ENCODE peak calls at places on chromosome 5, in six cellular contexts. One of them, this sample, is unnamed.
A peak's percentile ranks its signal among the peaks of the same experiment; 100 is the strongest.

GRCh38 chr5:116575635-116576042 is 1.0 kb upstream of the SEMA6A start:
- DNase-seq in stomach: no peak
- DNase-seq in heart left ventricle: no peak
- DNase-seq in upper lobe of left lung: no peak
- DNase-seq in heart right ventricle: peak; percentile 9
- DNase-seq in sigmoid colon: no peak
- DNase-seq in this sample: no peak

GRCh38 chr5:141369994-141370848 is at the start of gene PCDHGB3:
- DNase-seq in heart left ventricle: no peak
- DNase-seq in upper lobe of left lung: no peak
- DNase-seq in sigmoid colon: no peak
- DNase-seq in heart right ventricle: no peak
- DNase-seq in stomach: no peak
- DNase-seq in this sample: no peak

GRCh38 chr5:35908266-35908665 is 30.2 kb downstream of the CAPSL start:
- DNase-seq in upper lobe of left lung: no peak
- DNase-seq in sigmoid colon: no peak
- DNase-seq in heart right ventricle: no peak
- DNase-seq in heart left ventricle: no peak
- DNase-seq in stomach: no peak
- DNase-seq in this sample: no peak

GRCh38 chr5:315488-316209 is 5.9 kb upstream of the AHRR start:
- DNase-seq in stomach: no peak
- DNase-seq in upper lobe of left lung: no peak
- DNase-seq in heart left ventricle: no peak
- DNase-seq in sigmoid colon: no peak
- DNase-seq in heart right ventricle: no peak
- DNase-seq in this sample: no peak

GRCh38 chr5:1856596-1857255 is 26.0 kb downstream of the IRX4 start:
- DNase-seq in upper lobe of left lung: no peak
- DNase-seq in heart right ventricle: no peak
- DNase-seq in stomach: no peak
- DNase-seq in sigmoid colon: no peak
- DNase-seq in heart left ventricle: peak; percentile 54
- DNase-seq in this sample: no peak

GRCh38 chr5:390571-391491 is 52.1 kb upstream of the EXOC3 start:
- DNase-seq in heart right ventricle: no peak
- DNase-seq in upper lobe of left lung: peak; percentile 12
- DNase-seq in stomach: peak; percentile 24
- DNase-seq in sigmoid colon: no peak
- DNase-seq in heart left ventricle: peak; percentile 45
- DNase-seq in this sample: no peak

GRCh38 chr5:82312373-82312856 is 34.3 kb upstream of the RPS23 start:
- DNase-seq in upper lobe of left lung: peak; percentile 36
- DNase-seq in heart left ventricle: peak; percentile 67
- DNase-seq in sigmoid colon: peak; percentile 67
- DNase-seq in stomach: no peak
- DNase-seq in heart right ventricle: peak; percentile 64
- DNase-seq in this sample: no peak

GRCh38 chr5:147065071-147065470 is 169.8 kb upstream of the STK32A start:
- DNase-seq in sigmoid colon: no peak
- DNase-seq in upper lobe of left lung: no peak
- DNase-seq in heart left ventricle: no peak
- DNase-seq in stomach: no peak
- DNase-seq in heart right ventricle: no peak
- DNase-seq in this sample: no peak

GRCh38 chr5:139650689-139651501 is 2.7 kb downstream of the CXXC5 start:
- DNase-seq in upper lobe of left lung: peak; percentile 84
- DNase-seq in stomach: peak; percentile 85
- DNase-seq in sigmoid colon: peak; percentile 87
- DNase-seq in heart right ventricle: peak; percentile 77
- DNase-seq in heart left ventricle: peak; percentile 70
- DNase-seq in this sample: no peak

GRCh38 chr5:32421075-32421474 is 23.5 kb downstream of the ZFR start:
- DNase-seq in heart right ventricle: no peak
- DNase-seq in stomach: no peak
- DNase-seq in upper lobe of left lung: no peak
- DNase-seq in sigmoid colon: no peak
- DNase-seq in heart left ventricle: no peak
- DNase-seq in this sample: no peak

GRCh38 chr5:88883566-88884434 is 816 bp upstream of the MEF2C start:
- DNase-seq in upper lobe of left lung: peak; percentile 58
- DNase-seq in stomach: peak; percentile 34
- DNase-seq in heart left ventricle: peak; percentile 85
- DNase-seq in heart right ventricle: peak; percentile 85
- DNase-seq in sigmoid colon: peak; percentile 93
- DNase-seq in this sample: no peak

GRCh38 chr5:75513841-75514240 is 2.1 kb downstream of the POLK start:
- DNase-seq in sigmoid colon: no peak
- DNase-seq in heart left ventricle: no peak
- DNase-seq in stomach: no peak
- DNase-seq in heart right ventricle: no peak
- DNase-seq in upper lobe of left lung: no peak
- DNase-seq in this sample: no peak

GRCh38 chr5:142145106-142145900 is 36.7 kb downstream of the NDFIP1 start:
- DNase-seq in stomach: peak; percentile 66
- DNase-seq in upper lobe of left lung: peak; percentile 58
- DNase-seq in heart right ventricle: peak; percentile 80
- DNase-seq in heart left ventricle: no peak
- DNase-seq in sigmoid colon: peak; percentile 69
- DNase-seq in this sample: peak; percentile 31

GRCh38 chr5:163434410-163434866 is 3.0 kb upstream of the CCNG1 start:
- DNase-seq in heart left ventricle: no peak
- DNase-seq in sigmoid colon: no peak
- DNase-seq in heart right ventricle: no peak
- DNase-seq in upper lobe of left lung: no peak
- DNase-seq in stomach: peak; percentile 34
- DNase-seq in this sample: peak; percentile 55

GRCh38 chr5:36435516-36435915 is 133.8 kb upstream of the RANBP3L start:
- DNase-seq in upper lobe of left lung: no peak
- DNase-seq in heart right ventricle: no peak
- DNase-seq in stomach: no peak
- DNase-seq in sigmoid colon: no peak
- DNase-seq in heart left ventricle: no peak
- DNase-seq in this sample: no peak

GRCh38 chr5:133285583-133286021 is 233.8 kb downstream of the HSPA4 start:
- DNase-seq in heart left ventricle: peak; percentile 78
- DNase-seq in sigmoid colon: no peak
- DNase-seq in stomach: peak; percentile 41
- DNase-seq in heart right ventricle: peak; percentile 54
- DNase-seq in upper lobe of left lung: no peak
- DNase-seq in this sample: no peak

GRCh38 chr5:54990751-54991349 is 5.5 kb upstream of the ESM1 start:
- DNase-seq in heart right ventricle: no peak
- DNase-seq in sigmoid colon: no peak
- DNase-seq in heart left ventricle: no peak
- DNase-seq in upper lobe of left lung: no peak
- DNase-seq in stomach: no peak
- DNase-seq in this sample: no peak

GRCh38 chr5:53679261-53679660 is 118.8 kb downstream of the NDUFS4 start:
- DNase-seq in upper lobe of left lung: no peak
- DNase-seq in heart left ventricle: no peak
- DNase-seq in heart right ventricle: no peak
- DNase-seq in sigmoid colon: no peak
- DNase-seq in stomach: no peak
- DNase-seq in this sample: no peak

GRCh38 chr5:66904189-66904588 is 292.4 kb downstream of the CD180 start:
- DNase-seq in stomach: no peak
- DNase-seq in sigmoid colon: no peak
- DNase-seq in heart right ventricle: no peak
- DNase-seq in upper lobe of left lung: no peak
- DNase-seq in heart left ventricle: no peak
- DNase-seq in this sample: no peak

GRCh38 chr5:180823938-180824629 is 21.5 kb upstream of the MGAT1 start:
- DNase-seq in heart left ventricle: no peak
- DNase-seq in sigmoid colon: no peak
- DNase-seq in upper lobe of left lung: no peak
- DNase-seq in stomach: no peak
- DNase-seq in heart right ventricle: no peak
- DNase-seq in this sample: no peak

DNA sequence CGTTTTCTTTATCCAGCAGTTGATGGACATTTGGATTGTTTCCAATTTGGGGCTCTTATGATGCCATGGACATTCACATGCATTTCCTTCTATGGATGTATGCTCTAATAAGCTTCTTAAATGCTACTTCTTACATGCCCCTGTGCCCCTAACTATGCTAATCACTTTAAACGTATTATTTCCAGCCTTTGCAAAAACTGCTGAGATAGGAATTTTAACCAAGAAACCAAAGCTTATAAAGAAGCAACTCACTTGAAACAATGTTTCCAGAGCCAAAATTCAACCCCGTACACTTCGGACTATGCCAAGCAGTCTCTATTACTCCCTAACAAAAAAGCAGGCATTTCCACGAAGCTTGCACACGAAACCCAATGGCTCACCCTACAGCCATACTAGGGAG is 545.6 kb upstream of the WWC1 start:
- DNase-seq in heart right ventricle: no peak
- DNase-seq in heart left ventricle: no peak
- DNase-seq in sigmoid colon: no peak
- DNase-seq in upper lobe of left lung: no peak
- DNase-seq in stomach: no peak
- DNase-seq in this sample: no peak
- H3K4me3 ChIP-seq in heart right ventricle: no peak overlapping the region
- H3K4me3 ChIP-seq in heart left ventricle: no peak overlapping the region
- H3K4me3 ChIP-seq in sigmoid colon: no peak overlapping the region
- H3K4me3 ChIP-seq in upper lobe of left lung: no peak overlapping the region
- H3K4me3 ChIP-seq in stomach: no peak overlapping the region
- H3K4me3 ChIP-seq in this sample: no peak overlapping the region

GRCh38 chr5:78377056-78377717 is 16.8 kb downstream of the SCAMP1 start:
- DNase-seq in heart right ventricle: peak; percentile 16
- DNase-seq in sigmoid colon: no peak
- DNase-seq in heart left ventricle: no peak
- DNase-seq in upper lobe of left lung: no peak
- DNase-seq in stomach: no peak
- DNase-seq in this sample: no peak
- H3K4me1 ChIP-seq in heart right ventricle: peaks cover 11% of the 10 kb centered on the region
- H3K4me1 ChIP-seq in sigmoid colon: peaks cover 35% of the 10 kb centered on the region
- H3K4me1 ChIP-seq in heart left ventricle: peaks cover 21% of the 10 kb centered on the region
- H3K4me1 ChIP-seq in upper lobe of left lung: peaks cover 7% of the 10 kb centered on the region
- H3K4me1 ChIP-seq in stomach: peaks cover 37% of the 10 kb centered on the region
- H3K4me1 ChIP-seq in this sample: no peaks in the 10 kb centered on the region

GRCh38 chr5:156326718-156327259 is at the start of gene SGCD:
- DNase-seq in stomach: peak; percentile 35
- DNase-seq in upper lobe of left lung: peak; percentile 24
- DNase-seq in heart right ventricle: peak; percentile 67
- DNase-seq in heart left ventricle: peak; percentile 85
- DNase-seq in sigmoid colon: peak; percentile 86
- DNase-seq in this sample: peak; percentile 53
- H3K4me3 ChIP-seq in stomach: peak within 1 kb of the TSS; percentile 38
- H3K4me3 ChIP-seq in upper lobe of left lung: peak within 1 kb of the TSS; percentile 36
- H3K4me3 ChIP-seq in heart right ventricle: peak within 1 kb of the TSS; percentile 59
- H3K4me3 ChIP-seq in heart left ventricle: peak within 1 kb of the TSS; percentile 61
- H3K4me3 ChIP-seq in sigmoid colon: peak within 1 kb of the TSS; percentile 51
- H3K4me3 ChIP-seq in this sample: peak within 1 kb of the TSS; percentile 44

DNA sequence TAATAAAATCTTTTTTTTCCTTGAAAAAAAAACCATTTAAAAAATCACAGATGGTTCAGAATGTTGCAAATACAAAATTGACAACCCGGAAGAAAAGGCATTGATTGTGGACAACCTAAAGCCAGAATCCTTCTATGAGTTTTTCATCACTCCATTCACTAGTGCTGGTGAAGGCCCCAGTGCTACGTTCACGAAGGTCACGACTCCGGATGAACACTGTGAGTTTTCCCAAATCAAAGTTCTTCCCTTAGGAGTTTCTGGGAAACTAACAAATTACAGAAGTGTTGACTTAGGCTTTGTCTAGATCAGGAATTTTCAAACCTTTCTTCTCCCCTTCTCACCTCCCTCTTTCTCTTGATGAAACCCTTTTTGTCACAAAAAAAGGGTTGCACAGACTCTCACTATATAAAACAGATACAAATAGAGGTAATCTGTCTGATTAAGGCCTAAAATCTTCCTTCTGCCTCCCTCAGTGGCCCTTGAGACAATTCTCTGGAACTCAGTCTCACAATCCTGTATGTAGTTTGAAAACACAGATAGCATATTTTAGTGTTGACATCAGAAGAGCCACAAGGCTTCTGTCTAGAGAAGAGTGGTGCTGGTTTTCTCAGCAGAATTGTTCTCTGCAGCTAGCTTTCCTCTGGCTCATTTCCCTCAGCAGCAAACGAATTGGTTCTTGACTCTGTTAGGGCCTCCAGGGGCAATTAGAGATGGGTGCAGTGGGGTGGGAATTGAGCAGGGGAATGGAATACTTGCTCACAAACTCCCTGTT is 79.5 kb downstream of the OSMR start:
- DNase-seq in upper lobe of left lung: no peak
- DNase-seq in sigmoid colon: no peak
- DNase-seq in heart right ventricle: no peak
- DNase-seq in heart left ventricle: no peak
- DNase-seq in stomach: no peak
- DNase-seq in this sample: no peak
- H3K4me1 ChIP-seq in upper lobe of left lung: no peaks in the 10 kb centered on the region
- H3K4me1 ChIP-seq in sigmoid colon: peaks cover 34% of the 10 kb centered on the region
- H3K4me1 ChIP-seq in heart right ventricle: peaks cover 11% of the 10 kb centered on the region
- H3K4me1 ChIP-seq in heart left ventricle: peaks cover 8% of the 10 kb centered on the region
- H3K4me1 ChIP-seq in stomach: peaks cover 41% of the 10 kb centered on the region
- H3K4me1 ChIP-seq in this sample: no peaks in the 10 kb centered on the region

GRCh38 chr5:112691758-112692157 is 45.9 kb upstream of the APC start:
- DNase-seq in stomach: no peak
- DNase-seq in heart right ventricle: no peak
- DNase-seq in sigmoid colon: no peak
- DNase-seq in heart left ventricle: no peak
- DNase-seq in upper lobe of left lung: no peak
- DNase-seq in this sample: no peak

GRCh38 chr5:112690605-112691340 is 46.9 kb upstream of the APC start:
- DNase-seq in sigmoid colon: no peak
- DNase-seq in heart right ventricle: no peak
- DNase-seq in upper lobe of left lung: no peak
- DNase-seq in stomach: no peak
- DNase-seq in heart left ventricle: no peak
- DNase-seq in this sample: no peak

GRCh38 chr5:112692472-112692871 is 45.2 kb upstream of the APC start:
- DNase-seq in heart right ventricle: no peak
- DNase-seq in sigmoid colon: no peak
- DNase-seq in heart left ventricle: no peak
- DNase-seq in upper lobe of left lung: no peak
- DNase-seq in stomach: no peak
- DNase-seq in this sample: no peak

GRCh38 chr5:112689510-112689909 is 48.2 kb upstream of the APC start:
- DNase-seq in heart right ventricle: no peak
- DNase-seq in upper lobe of left lung: no peak
- DNase-seq in heart left ventricle: no peak
- DNase-seq in stomach: no peak
- DNase-seq in sigmoid colon: no peak
- DNase-seq in this sample: no peak

GRCh38 chr5:112691341-112691685 is 46.4 kb upstream of the APC start:
- DNase-seq in heart left ventricle: no peak
- DNase-seq in stomach: no peak
- DNase-seq in sigmoid colon: no peak
- DNase-seq in upper lobe of left lung: no peak
- DNase-seq in heart right ventricle: no peak
- DNase-seq in this sample: no peak
- H3K4me3 ChIP-seq in heart left ventricle: no peak overlapping the region
- H3K4me3 ChIP-seq in stomach: no peak overlapping the region
- H3K4me3 ChIP-seq in sigmoid colon: no peak overlapping the region
- H3K4me3 ChIP-seq in upper lobe of left lung: no peak overlapping the region
- H3K4me3 ChIP-seq in heart right ventricle: no peak overlapping the region
- H3K4me3 ChIP-seq in this sample: no peak overlapping the region

This sample was measured in breast epithelium.